ENCODE peak calls at places on chromosomes 11 and 22, in ten cellular contexts. G, U, A, D, J, X, E, Y, H and K are unnamed samples.

GRCh38 chr11:12556788-12557384 is 117.3 kb upstream of the TEAD1 start:
- DNase-seq in G (no peak), E (no peak), H (no peak), U (peak), X (no peak), A (no peak), J (no peak), Y (peak), D (no peak), K (no peak)

GRCh38 chr22:39522567-39523300 is 2.4 kb downstream of the ATF4 start:
- DNase-seq in G (no peak), X (no peak), U (no peak), E (peak), J (peak), A (no peak), D (no peak), Y (peak), H (peak), K (no peak)

GRCh38 chr11:28384418-28384817 is 276.2 kb downstream of the METTL15 start:
- DNase-seq in D (no peak), U (no peak), H (no peak), G (no peak), J (no peak), A (no peak), Y (peak), E (no peak), X (no peak), K (no peak)

GRCh38 chr22:17411213-17411612 is 42.0 kb downstream of the CECR2 start:
- DNase-seq in X (no peak), J (no peak), E (no peak), H (no peak), A (no peak), Y (no peak), G (no peak), D (no peak), U (no peak), K (no peak)

GRCh38 chr11:32386770-32387377 is 48.5 kb downstream of the WT1 start:
- DNase-seq in U (no peak), H (no peak), D (no peak), E (no peak), A (no peak), X (no peak), J (peak), G (no peak), Y (peak), K (no peak)

GRCh38 chr11:82858556-82859091 is 41.6 kb downstream of the PRCP start:
- DNase-seq in A (no peak), D (no peak), G (no peak), X (no peak), J (no peak), U (no peak), Y (peak), H (no peak), E (no peak), K (no peak)

GRCh38 chr22:24465566-24465965 is 29.6 kb upstream of the UPB1 start:
- DNase-seq in J (peak), D (no peak), H (no peak), U (no peak), Y (peak), A (no peak), E (no peak), X (no peak), G (no peak), K (no peak)

GRCh38 chr22:31080848-31081649 is at the start of gene SMTN:
- DNase-seq in Y (peak), U (peak), E (peak), D (peak), A (peak), H (peak), G (peak), X (peak), J (peak), K (peak)

GRCh38 chr11:110297082-110297725 is 790 bp upstream of the RDX start:
- DNase-seq in H (no peak), E (no peak), J (peak), Y (peak), X (no peak), A (no peak), G (no peak), U (no peak), D (no peak), K (no peak)

GRCh38 chr22:50085211-50085999 is at the start of gene MLC1:
- DNase-seq in X (no peak), D (no peak), J (peak), H (no peak), Y (no peak), A (no peak), G (no peak), E (no peak), U (no peak), K (no peak)

GRCh38 chr11:118049771-118050170 is 27.1 kb upstream of the TMPRSS4 start:
- DNase-seq in J (no peak), E (no peak), Y (no peak), X (peak), G (no peak), A (no peak), H (no peak), D (no peak), U (peak), K (no peak)

GRCh38 chr11:45181595-45182550 is 35.4 kb downstream of the PRDM11 start:
- DNase-seq in A (no peak), E (no peak), G (no peak), U (peak), H (no peak), X (no peak), J (no peak), Y (peak), D (no peak), K (no peak)

GRCh38 chr22:26168199-26168915 is 905 bp upstream of the SEZ6L start:
- DNase-seq in E (no peak), G (no peak), A (no peak), Y (no peak), U (no peak), H (no peak), D (no peak), X (no peak), J (no peak), K (no peak)

GRCh38 chr22:50526849-50527801 is 1.7 kb upstream of the SCO2 start:
- DNase-seq in G (no peak), A (no peak), E (peak), D (no peak), X (no peak), J (peak), Y (peak), U (peak), H (no peak), K (no peak)

GRCh38 chr11:13567551-13567950 is 71.8 kb upstream of the PTH start:
- DNase-seq in Y (no peak), H (no peak), G (no peak), E (no peak), A (no peak), D (no peak), X (no peak), J (no peak), U (no peak), K (no peak)